ENCODE peak calls at places on chromosome 9, in nine cellular contexts. One of them, this sample, is unnamed.

GRCh38 chr9:129458155-129458661 is 162.7 kb downstream of the C9orf50 start:
- DNase-seq in DND-41: peak
- DNase-seq in right atrium auricular region: no peak
- DNase-seq in mucosa of descending colon: peak
- DNase-seq in upper lobe of right lung: peak
- DNase-seq in OCI-LY7: no peak
- DNase-seq in neural progenitor cell: no peak
- DNase-seq in tibial nerve: no peak
- DNase-seq in brain microvascular endothelial cell: peak
- DNase-seq in this sample: no peak

GRCh38 chr9:127223266-127223665 is 41.3 kb upstream of the GARNL3 start:
- DNase-seq in DND-41: no peak
- DNase-seq in right atrium auricular region: no peak
- DNase-seq in mucosa of descending colon: no peak
- DNase-seq in upper lobe of right lung: no peak
- DNase-seq in OCI-LY7: no peak
- DNase-seq in neural progenitor cell: no peak
- DNase-seq in tibial nerve: no peak
- DNase-seq in brain microvascular endothelial cell: no peak
- DNase-seq in this sample: no peak

GRCh38 chr9:134731497-134732391 is 90.1 kb downstream of the COL5A1 start:
- DNase-seq in DND-41: no peak
- DNase-seq in right atrium auricular region: no peak
- DNase-seq in mucosa of descending colon: no peak
- DNase-seq in upper lobe of right lung: no peak
- DNase-seq in OCI-LY7: no peak
- DNase-seq in neural progenitor cell: no peak
- DNase-seq in tibial nerve: no peak
- DNase-seq in brain microvascular endothelial cell: no peak
- DNase-seq in this sample: no peak

GRCh38 chr9:129012343-129012742 is 15.8 kb downstream of the SH3GLB2 start:
- DNase-seq in DND-41: no peak
- DNase-seq in right atrium auricular region: no peak
- DNase-seq in mucosa of descending colon: no peak
- DNase-seq in upper lobe of right lung: no peak
- DNase-seq in OCI-LY7: no peak
- DNase-seq in neural progenitor cell: no peak
- DNase-seq in tibial nerve: no peak
- DNase-seq in brain microvascular endothelial cell: no peak
- DNase-seq in this sample: no peak

GRCh38 chr9:2116073-2116472 is 100.9 kb downstream of the SMARCA2 start:
- DNase-seq in DND-41: peak
- DNase-seq in right atrium auricular region: no peak
- DNase-seq in mucosa of descending colon: no peak
- DNase-seq in upper lobe of right lung: no peak
- DNase-seq in OCI-LY7: peak
- DNase-seq in neural progenitor cell: peak
- DNase-seq in tibial nerve: no peak
- DNase-seq in brain microvascular endothelial cell: peak
- DNase-seq in this sample: no peak

GRCh38 chr9:38388283-38389223 is 3.9 kb upstream of the ALDH1B1 start:
- DNase-seq in DND-41: no peak
- DNase-seq in right atrium auricular region: no peak
- DNase-seq in mucosa of descending colon: no peak
- DNase-seq in upper lobe of right lung: no peak
- DNase-seq in OCI-LY7: no peak
- DNase-seq in neural progenitor cell: no peak
- DNase-seq in tibial nerve: peak
- DNase-seq in brain microvascular endothelial cell: no peak
- DNase-seq in this sample: no peak

GRCh38 chr9:113373255-113373654 is 3.5 kb downstream of the HDHD3 start:
- DNase-seq in DND-41: no peak
- DNase-seq in right atrium auricular region: no peak
- DNase-seq in mucosa of descending colon: no peak
- DNase-seq in upper lobe of right lung: no peak
- DNase-seq in OCI-LY7: no peak
- DNase-seq in neural progenitor cell: no peak
- DNase-seq in tibial nerve: no peak
- DNase-seq in brain microvascular endothelial cell: no peak
- DNase-seq in this sample: no peak

GRCh38 chr9:95778957-95779356 is 96.5 kb upstream of the ERCC6L2 start:
- DNase-seq in DND-41: no peak
- DNase-seq in right atrium auricular region: peak
- DNase-seq in mucosa of descending colon: no peak
- DNase-seq in upper lobe of right lung: no peak
- DNase-seq in OCI-LY7: no peak
- DNase-seq in neural progenitor cell: no peak
- DNase-seq in tibial nerve: peak
- DNase-seq in brain microvascular endothelial cell: no peak
- DNase-seq in this sample: peak

GRCh38 chr9:112921549-112921948 is 30.9 kb upstream of the SLC46A2 start:
- DNase-seq in DND-41: no peak
- DNase-seq in right atrium auricular region: no peak
- DNase-seq in mucosa of descending colon: no peak
- DNase-seq in upper lobe of right lung: no peak
- DNase-seq in OCI-LY7: peak
- DNase-seq in neural progenitor cell: peak
- DNase-seq in tibial nerve: no peak
- DNase-seq in brain microvascular endothelial cell: peak
- DNase-seq in this sample: no peak

GRCh38 chr9:130950039-130950311 is 10.9 kb upstream of the FIBCD1 start:
- DNase-seq in DND-41: no peak
- DNase-seq in right atrium auricular region: no peak
- DNase-seq in mucosa of descending colon: no peak
- DNase-seq in upper lobe of right lung: no peak
- DNase-seq in OCI-LY7: no peak
- DNase-seq in neural progenitor cell: no peak
- DNase-seq in tibial nerve: no peak
- DNase-seq in brain microvascular endothelial cell: no peak
- DNase-seq in this sample: no peak

GRCh38 chr9:106051573-106051972 is 357.2 kb downstream of the TMEM38B start:
- DNase-seq in DND-41: no peak
- DNase-seq in right atrium auricular region: no peak
- DNase-seq in mucosa of descending colon: no peak
- DNase-seq in upper lobe of right lung: no peak
- DNase-seq in OCI-LY7: no peak
- DNase-seq in neural progenitor cell: no peak
- DNase-seq in tibial nerve: no peak
- DNase-seq in brain microvascular endothelial cell: no peak
- DNase-seq in this sample: no peak

GRCh38 chr9:131310833-131311554 is 21.5 kb downstream of the PLPP7 start:
- DNase-seq in DND-41: peak
- DNase-seq in right atrium auricular region: peak
- DNase-seq in mucosa of descending colon: peak
- DNase-seq in upper lobe of right lung: no peak
- DNase-seq in OCI-LY7: peak
- DNase-seq in neural progenitor cell: peak
- DNase-seq in tibial nerve: no peak
- DNase-seq in brain microvascular endothelial cell: no peak
- DNase-seq in this sample: no peak

GRCh38 chr9:124197177-124198095 is 60.3 kb upstream of the NEK6 start:
- DNase-seq in DND-41: no peak
- DNase-seq in right atrium auricular region: no peak
- DNase-seq in mucosa of descending colon: no peak
- DNase-seq in upper lobe of right lung: peak
- DNase-seq in OCI-LY7: peak
- DNase-seq in neural progenitor cell: no peak
- DNase-seq in tibial nerve: no peak
- DNase-seq in brain microvascular endothelial cell: no peak
- DNase-seq in this sample: no peak

GRCh38 chr9:13388157-13388556 is 108.7 kb upstream of the MPDZ start:
- DNase-seq in DND-41: no peak
- DNase-seq in right atrium auricular region: peak
- DNase-seq in mucosa of descending colon: no peak
- DNase-seq in upper lobe of right lung: no peak
- DNase-seq in OCI-LY7: no peak
- DNase-seq in neural progenitor cell: no peak
- DNase-seq in tibial nerve: no peak
- DNase-seq in brain microvascular endothelial cell: peak
- DNase-seq in this sample: peak

GRCh38 chr9:13383216-13383615 is 103.7 kb upstream of the MPDZ start:
- DNase-seq in DND-41: no peak
- DNase-seq in right atrium auricular region: no peak
- DNase-seq in mucosa of descending colon: no peak
- DNase-seq in upper lobe of right lung: no peak
- DNase-seq in OCI-LY7: no peak
- DNase-seq in neural progenitor cell: no peak
- DNase-seq in tibial nerve: no peak
- DNase-seq in brain microvascular endothelial cell: no peak
- DNase-seq in this sample: no peak

GRCh38 chr9:13386935-13387667 is 107.6 kb upstream of the MPDZ start:
- DNase-seq in DND-41: no peak
- DNase-seq in right atrium auricular region: no peak
- DNase-seq in mucosa of descending colon: no peak
- DNase-seq in upper lobe of right lung: no peak
- DNase-seq in OCI-LY7: no peak
- DNase-seq in neural progenitor cell: no peak
- DNase-seq in tibial nerve: no peak
- DNase-seq in brain microvascular endothelial cell: peak
- DNase-seq in this sample: peak

GRCh38 chr9:13387668-13388124 is 108.2 kb upstream of the MPDZ start:
- DNase-seq in DND-41: no peak
- DNase-seq in right atrium auricular region: no peak
- DNase-seq in mucosa of descending colon: no peak
- DNase-seq in upper lobe of right lung: no peak
- DNase-seq in OCI-LY7: no peak
- DNase-seq in neural progenitor cell: no peak
- DNase-seq in tibial nerve: no peak
- DNase-seq in brain microvascular endothelial cell: no peak
- DNase-seq in this sample: no peak

GRCh38 chr9:13386324-13386723 is 106.8 kb upstream of the MPDZ start:
- DNase-seq in DND-41: no peak
- DNase-seq in right atrium auricular region: no peak
- DNase-seq in mucosa of descending colon: no peak
- DNase-seq in upper lobe of right lung: no peak
- DNase-seq in OCI-LY7: no peak
- DNase-seq in neural progenitor cell: no peak
- DNase-seq in tibial nerve: no peak
- DNase-seq in brain microvascular endothelial cell: no peak
- DNase-seq in this sample: no peak
- TF ChIP-seq CTCF in DND-41: no peak
- TF ChIP-seq CTCF in right atrium auricular region: no peak
- TF ChIP-seq CTCF in mucosa of descending colon: no peak
- TF ChIP-seq CTCF in upper lobe of right lung: no peak
- TF ChIP-seq CTCF in OCI-LY7: no peak
- TF ChIP-seq CTCF in neural progenitor cell: no peak
- TF ChIP-seq CTCF in tibial nerve: no peak
- TF ChIP-seq CTCF in brain microvascular endothelial cell: no peak
- TF ChIP-seq CTCF in this sample: no peak

GRCh38 chr9:93186151-93186715 is 2.3 kb downstream of the WNK2 start:
- DNase-seq in DND-41: no peak
- DNase-seq in right atrium auricular region: no peak
- DNase-seq in mucosa of descending colon: no peak
- DNase-seq in upper lobe of right lung: no peak
- DNase-seq in OCI-LY7: no peak
- DNase-seq in neural progenitor cell: no peak
- DNase-seq in tibial nerve: no peak
- DNase-seq in brain microvascular endothelial cell: no peak
- DNase-seq in this sample: no peak

GRCh38 chr9:93183663-93184438 is at the start of gene WNK2:
- DNase-seq in DND-41: no peak
- DNase-seq in right atrium auricular region: no peak
- DNase-seq in mucosa of descending colon: no peak
- DNase-seq in upper lobe of right lung: no peak
- DNase-seq in OCI-LY7: peak
- DNase-seq in neural progenitor cell: peak
- DNase-seq in tibial nerve: no peak
- DNase-seq in brain microvascular endothelial cell: no peak
- DNase-seq in this sample: no peak

GRCh38 chr9:93184439-93185221 is 691 bp downstream of the WNK2 start:
- DNase-seq in DND-41: no peak
- DNase-seq in right atrium auricular region: no peak
- DNase-seq in mucosa of descending colon: no peak
- DNase-seq in upper lobe of right lung: no peak
- DNase-seq in OCI-LY7: no peak
- DNase-seq in neural progenitor cell: peak
- DNase-seq in tibial nerve: no peak
- DNase-seq in brain microvascular endothelial cell: no peak
- DNase-seq in this sample: no peak

GRCh38 chr9:93187047-93187446 is 3.1 kb downstream of the WNK2 start:
- DNase-seq in DND-41: no peak
- DNase-seq in right atrium auricular region: no peak
- DNase-seq in mucosa of descending colon: no peak
- DNase-seq in upper lobe of right lung: no peak
- DNase-seq in OCI-LY7: no peak
- DNase-seq in neural progenitor cell: no peak
- DNase-seq in tibial nerve: no peak
- DNase-seq in brain microvascular endothelial cell: no peak
- DNase-seq in this sample: no peak

GRCh38 chr9:93185261-93186150 is 1.6 kb downstream of the WNK2 start:
- DNase-seq in DND-41: no peak
- DNase-seq in right atrium auricular region: no peak
- DNase-seq in mucosa of descending colon: no peak
- DNase-seq in upper lobe of right lung: no peak
- DNase-seq in OCI-LY7: no peak
- DNase-seq in neural progenitor cell: no peak
- DNase-seq in tibial nerve: no peak
- DNase-seq in brain microvascular endothelial cell: no peak
- DNase-seq in this sample: no peak
- H3K4me3 ChIP-seq in DND-41: no peak
- H3K4me3 ChIP-seq in right atrium auricular region: peak
- H3K4me3 ChIP-seq in mucosa of descending colon: peak
- H3K4me3 ChIP-seq in upper lobe of right lung: no peak
- H3K4me3 ChIP-seq in OCI-LY7: no peak
- H3K4me3 ChIP-seq in neural progenitor cell: peak
- H3K4me3 ChIP-seq in tibial nerve: no peak
- H3K4me3 ChIP-seq in brain microvascular endothelial cell: no peak
- H3K4me3 ChIP-seq in this sample: no peak

GRCh38 chr9:115098226-115098965 is 19.6 kb downstream of the TNC start:
- DNase-seq in DND-41: no peak
- DNase-seq in right atrium auricular region: no peak
- DNase-seq in mucosa of descending colon: no peak
- DNase-seq in upper lobe of right lung: no peak
- DNase-seq in OCI-LY7: no peak
- DNase-seq in neural progenitor cell: no peak
- DNase-seq in tibial nerve: no peak
- DNase-seq in brain microvascular endothelial cell: no peak
- DNase-seq in this sample: peak
- TF ChIP-seq CTCF in DND-41: no peak
- TF ChIP-seq CTCF in right atrium auricular region: no peak
- TF ChIP-seq CTCF in mucosa of descending colon: no peak
- TF ChIP-seq CTCF in upper lobe of right lung: no peak
- TF ChIP-seq CTCF in OCI-LY7: no peak
- TF ChIP-seq CTCF in neural progenitor cell: no peak
- TF ChIP-seq CTCF in tibial nerve: no peak
- TF ChIP-seq CTCF in brain microvascular endothelial cell: no peak
- TF ChIP-seq CTCF in this sample: no peak

GRCh38 chr9:12814877-12815237 is 40.0 kb downstream of the LURAP1L start:
- DNase-seq in DND-41: no peak
- DNase-seq in right atrium auricular region: no peak
- DNase-seq in mucosa of descending colon: no peak
- DNase-seq in upper lobe of right lung: no peak
- DNase-seq in OCI-LY7: no peak
- DNase-seq in neural progenitor cell: no peak
- DNase-seq in tibial nerve: no peak
- DNase-seq in brain microvascular endothelial cell: no peak
- DNase-seq in this sample: no peak
- H3K4me3 ChIP-seq in DND-41: no peak
- H3K4me3 ChIP-seq in right atrium auricular region: no peak
- H3K4me3 ChIP-seq in mucosa of descending colon: no peak
- H3K4me3 ChIP-seq in upper lobe of right lung: no peak
- H3K4me3 ChIP-seq in OCI-LY7: no peak
- H3K4me3 ChIP-seq in neural progenitor cell: no peak
- H3K4me3 ChIP-seq in tibial nerve: no peak
- H3K4me3 ChIP-seq in brain microvascular endothelial cell: no peak
- H3K4me3 ChIP-seq in this sample: no peak

GRCh38 chr9:21696411-21696865 is 106.0 kb upstream of the MTAP start:
- DNase-seq in DND-41: no peak
- DNase-seq in right atrium auricular region: no peak
- DNase-seq in mucosa of descending colon: no peak
- DNase-seq in upper lobe of right lung: no peak
- DNase-seq in OCI-LY7: peak
- DNase-seq in neural progenitor cell: peak
- DNase-seq in tibial nerve: no peak
- DNase-seq in brain microvascular endothelial cell: no peak
- DNase-seq in this sample: no peak
- TF ChIP-seq CTCF in DND-41: no peak
- TF ChIP-seq CTCF in right atrium auricular region: no peak
- TF ChIP-seq CTCF in mucosa of descending colon: no peak
- TF ChIP-seq CTCF in upper lobe of right lung: no peak
- TF ChIP-seq CTCF in OCI-LY7: no peak
- TF ChIP-seq CTCF in neural progenitor cell: peak
- TF ChIP-seq CTCF in tibial nerve: no peak
- TF ChIP-seq CTCF in brain microvascular endothelial cell: peak
- TF ChIP-seq CTCF in this sample: peak